ENCODE peak calls at places on chromosome 11, in eight cellular contexts. U is effector memory CD8-positive, alpha-beta T cell; L is AG04449; B is aorta; I is cardiac muscle cell; Q is GM23248; D is hippocampal formation; G is myocyte. J is an unnamed sample.

GRCh38 chr11:8192016-8192895 is 23.4 kb upstream of the RIC3 start:
- DNase-seq in D (peak), G (peak), Q (peak), U (peak), B (peak), L (peak), I (peak), J (peak)

GRCh38 chr11:67271548-67272284 is 5.4 kb downstream of the GRK2 start:
- DNase-seq in Q (no peak), I (no peak), B (peak), G (peak), D (no peak), U (peak), L (no peak), J (no peak)

GRCh38 chr11:22192642-22193347 is at the start of gene ANO5:
- DNase-seq in Q (peak), L (no peak), D (peak), B (peak), I (peak), U (no peak), G (no peak), J (peak)

GRCh38 chr11:4048340-4048739 is 46.3 kb upstream of the RRM1 start:
- DNase-seq in I (no peak), L (no peak), D (no peak), G (no peak), Q (no peak), U (no peak), B (no peak), J (no peak)

GRCh38 chr11:8739309-8739793 is 56.8 kb downstream of the RPL27A start:
- DNase-seq in U (no peak), I (no peak), B (peak), L (no peak), D (no peak), Q (no peak), G (no peak), J (no peak)

GRCh38 chr11:71452354-71453020 is 516 bp upstream of the NADSYN1 start:
- DNase-seq in U (peak), G (no peak), L (no peak), D (no peak), Q (peak), I (peak), B (peak), J (no peak)

GRCh38 chr11:132245558-132246385 is 875.4 kb downstream of the NTM start:
- DNase-seq in L (no peak), B (no peak), U (no peak), Q (no peak), I (no peak), D (peak), G (no peak), J (no peak)

GRCh38 chr11:6650980-6651379 is 4.6 kb downstream of the DCHS1 start:
- DNase-seq in Q (peak), I (no peak), U (no peak), D (no peak), B (no peak), G (no peak), L (no peak), J (no peak)

GRCh38 chr11:2400761-2401435 is 348 bp downstream of the TSSC4 start:
- DNase-seq in I (no peak), G (no peak), Q (peak), D (no peak), U (no peak), L (no peak), B (no peak), J (no peak)

GRCh38 chr11:130601141-130601540 is 152.7 kb downstream of the ADAMTS15 start:
- DNase-seq in Q (peak), U (no peak), I (peak), D (no peak), G (peak), B (peak), L (no peak), J (no peak)

GRCh38 chr11:131928992-131929391 is 558.6 kb downstream of the NTM start:
- DNase-seq in B (peak), I (no peak), U (no peak), G (no peak), D (no peak), L (no peak), Q (no peak), J (no peak)

GRCh38 chr11:44833869-44834452 is 107.2 kb downstream of the TSPAN18 start:
- DNase-seq in L (no peak), U (no peak), Q (no peak), G (no peak), I (no peak), D (no peak), B (no peak), J (peak)

GRCh38 chr11:126403039-126403438 is 47.6 kb downstream of the ST3GAL4 start:
- DNase-seq in I (no peak), B (no peak), L (no peak), G (peak), D (no peak), U (no peak), Q (no peak), J (no peak)

GRCh38 chr11:2884424-2884815 is 1.2 kb downstream of the CDKN1C start:
- DNase-seq in B (peak), L (no peak), I (peak), D (peak), G (peak), U (no peak), Q (peak), J (no peak)

GRCh38 chr11:123653405-123653996 is 923 bp downstream of the SCN3B start:
- DNase-seq in I (no peak), D (no peak), B (no peak), G (no peak), Q (no peak), U (no peak), L (no peak), J (peak)

GRCh38 chr11:111941963-111942362 is 4.8 kb downstream of the DIXDC1 start:
- DNase-seq in I (no peak), U (no peak), Q (peak), L (no peak), D (no peak), B (no peak), G (peak), J (no peak)

GRCh38 chr11:93458286-93458685 is 84.9 kb downstream of the SMCO4 start:
- DNase-seq in G (no peak), B (no peak), U (no peak), D (no peak), L (no peak), I (no peak), Q (no peak), J (no peak)

GRCh38 chr11:117546431-117547160 is 218.9 kb downstream of the CEP164 start:
- DNase-seq in U (no peak), G (no peak), D (no peak), B (peak), L (no peak), Q (no peak), I (no peak), J (no peak)

GRCh38 chr11:43937434-43938411 is 4.7 kb upstream of the C11orf96 start:
- DNase-seq in U (no peak), G (peak), B (no peak), L (peak), D (no peak), I (no peak), Q (peak), J (no peak)

GRCh38 chr11:33015621-33016551 is at the start of gene DEPDC7:
- DNase-seq in U (peak), L (no peak), B (peak), G (peak), I (peak), Q (peak), D (peak), J (peak)

GRCh38 chr11:121067453-121067852 is 33.6 kb upstream of the TECTA start:
- DNase-seq in B (no peak), L (no peak), U (no peak), G (no peak), Q (no peak), D (no peak), I (no peak), J (no peak)

GRCh38 chr11:97451441-97451840 is 1061.6 kb downstream of the JRKL start:
- DNase-seq in B (no peak), L (no peak), I (no peak), U (no peak), G (no peak), Q (no peak), D (no peak), J (no peak)

GRCh38 chr11:78806214-78807004 is 231.7 kb upstream of the NARS2 start:
- DNase-seq in D (no peak), U (no peak), G (no peak), B (peak), Q (no peak), I (no peak), L (no peak), J (no peak)

GRCh38 chr11:75313457-75314272 is 37.8 kb downstream of the ARRB1 start:
- DNase-seq in G (peak), I (peak), D (peak), Q (peak), U (no peak), B (peak), L (no peak), J (no peak)

GRCh38 chr11:12389676-12390075 is 12.3 kb downstream of the PARVA start:
- DNase-seq in B (no peak), G (no peak), I (no peak), D (no peak), U (no peak), L (no peak), Q (peak), J (no peak)

GRCh38 chr11:85626496-85626895 is 648 bp downstream of the DLG2 start:
- DNase-seq in I (peak), U (no peak), D (no peak), G (no peak), L (no peak), B (no peak), Q (peak), J (no peak)

GRCh38 chr11:77106321-77106720 is 3.7 kb downstream of the OMP start:
- DNase-seq in U (no peak), Q (peak), L (no peak), D (no peak), G (peak), I (no peak), B (no peak), J (no peak)

GRCh38 chr11:128689946-128690745 is 3.7 kb upstream of the FLI1 start:
- DNase-seq in U (no peak), G (no peak), Q (peak), D (no peak), L (no peak), B (peak), I (peak), J (no peak)

GRCh38 chr11:128628686-128629085 is 41.3 kb upstream of the ETS1 start:
- DNase-seq in I (no peak), D (no peak), Q (no peak), L (no peak), G (no peak), B (no peak), U (peak), J (no peak)

GRCh38 chr11:44992181-44992582 is 41.5 kb upstream of the TP53I11 start:
- DNase-seq in D (no peak), L (no peak), Q (peak), U (no peak), G (peak), I (no peak), B (peak), J (no peak)

GRCh38 chr11:15106201-15106965 is 8.3 kb upstream of the INSC start:
- DNase-seq in D (no peak), Q (peak), L (no peak), U (no peak), B (no peak), I (no peak), G (no peak), J (no peak)

GRCh38 chr11:10273738-10274137 is 20.3 kb downstream of the SBF2 start:
- DNase-seq in D (no peak), U (no peak), L (no peak), I (no peak), G (no peak), Q (no peak), B (no peak), J (no peak)

GRCh38 chr11:122101625-122102291 is 14.3 kb downstream of the BLID start:
- DNase-seq in B (peak), D (peak), L (no peak), G (peak), U (no peak), Q (peak), I (peak), J (peak)

GRCh38 chr11:96215094-96215782 is 127.8 kb downstream of the MAML2 start:
- DNase-seq in U (no peak), Q (peak), B (no peak), L (no peak), G (no peak), I (no peak), D (no peak), J (no peak)

GRCh38 chr11:121482231-121483129 is 29.7 kb upstream of the SORL1-AS1 start:
- DNase-seq in B (no peak), I (no peak), G (no peak), L (no peak), D (no peak), Q (peak), U (peak), J (no peak)